ENCODE peak calls at places on chromosomes 3 and 15, in seven cellular contexts. W is DMS153, A is NAMALWA, M is KG1, Y is RCC 7860, U is AG08396, L is C1 segment of cervical spinal cord. N is an unnamed sample.

GRCh38 chr15:23860290-23860751 is 173.2 kb upstream of the NDN start:
- DNase-seq in W (no peak), A (no peak), M (no peak), Y (no peak), U (no peak), L (no peak), N (no peak)

GRCh38 chr3:179558742-179559364 is 3.9 kb upstream of the ACTL6A start:
- DNase-seq in W (peak), A (peak), M (peak), Y (peak), U (peak), L (peak), N (peak)

GRCh38 chr3:127197300-127198150 is 4.6 kb downstream of the PRR23E start:
- DNase-seq in W (no peak), A (no peak), M (no peak), Y (no peak), U (no peak), L (no peak), N (no peak)

GRCh38 chr3:126546013-126546412 is 12.7 kb downstream of the C3orf22 start:
- DNase-seq in W (no peak), A (no peak), M (no peak), Y (no peak), U (no peak), L (no peak), N (no peak)

GRCh38 chr3:16836505-16837237 is 48.1 kb upstream of the PLCL2 start:
- DNase-seq in W (no peak), A (no peak), M (no peak), Y (no peak), U (no peak), L (no peak), N (no peak)

GRCh38 chr3:32483772-32484171 is 18.9 kb downstream of the CMTM6 start:
- DNase-seq in W (no peak), A (peak), M (no peak), Y (no peak), U (no peak), L (no peak), N (no peak)

GRCh38 chr3:6640907-6641306 is 220.0 kb upstream of the GRM7 start:
- DNase-seq in W (no peak), A (no peak), M (no peak), Y (no peak), U (no peak), L (no peak), N (no peak)

GRCh38 chr15:74336061-74337005 is 31.1 kb downstream of the CYP11A1 start:
- DNase-seq in W (no peak), A (no peak), M (no peak), Y (peak), U (no peak), L (no peak), N (peak)

GRCh38 chr3:128311441-128311844 is 155.2 kb downstream of the DNAJB8 start:
- DNase-seq in W (no peak), A (no peak), M (no peak), Y (no peak), U (no peak), L (no peak), N (no peak)

GRCh38 chr3:41290736-41291135 is 91.4 kb downstream of the CTNNB1 start:
- DNase-seq in W (no peak), A (no peak), M (no peak), Y (no peak), U (no peak), L (peak), N (no peak)

GRCh38 chr3:177746259-177747021 is 549.2 kb upstream of the TBL1XR1 start:
- DNase-seq in W (no peak), A (no peak), M (no peak), Y (no peak), U (no peak), L (no peak), N (no peak)

GRCh38 chr3:101796076-101796475 is 17.1 kb downstream of the NXPE3 start:
- DNase-seq in W (no peak), A (no peak), M (no peak), Y (peak), U (no peak), L (no peak), N (no peak)

GRCh38 chr3:126160243-126161210 is 19.9 kb downstream of the ALDH1L1 start:
- DNase-seq in W (no peak), A (no peak), M (no peak), Y (no peak), U (no peak), L (no peak), N (no peak)

GRCh38 chr3:23992051-23992628 is 47.1 kb downstream of the NR1D2 start:
- DNase-seq in W (peak), A (no peak), M (no peak), Y (no peak), U (no peak), L (peak), N (peak)

GRCh38 chr3:53236112-53236841 is 19.5 kb downstream of the TKT start:
- DNase-seq in W (no peak), A (no peak), M (no peak), Y (peak), U (peak), L (peak), N (peak)

GRCh38 chr3:54931182-54931581 is 3.3 kb upstream of the LRTM1 start:
- DNase-seq in W (no peak), A (no peak), M (no peak), Y (no peak), U (no peak), L (peak), N (no peak)

GRCh38 chr3:196501316-196502064 is 2.1 kb downstream of the RNF168 start:
- DNase-seq in W (no peak), A (peak), M (no peak), Y (no peak), U (no peak), L (no peak), N (peak)

GRCh38 chr3:119794971-119795612 is 13.2 kb downstream of the NR1I2 start:
- DNase-seq in W (no peak), A (no peak), M (no peak), Y (peak), U (no peak), L (no peak), N (peak)

GRCh38 chr3:173911446-173911845 is 513.9 kb downstream of the NLGN1 start:
- DNase-seq in W (peak), A (no peak), M (no peak), Y (no peak), U (no peak), L (peak), N (no peak)

GRCh38 chr3:85005947-85006346 is 47.2 kb downstream of the CADM2 start:
- DNase-seq in W (no peak), A (no peak), M (no peak), Y (no peak), U (no peak), L (no peak), N (no peak)

GRCh38 chr3:57298041-57298440 is 5.6 kb upstream of the ASB14 start:
- DNase-seq in W (no peak), A (no peak), M (no peak), Y (peak), U (no peak), L (no peak), N (peak)

GRCh38 chr3:27900316-27900715 is 178.2 kb upstream of the EOMES start:
- DNase-seq in W (no peak), A (no peak), M (no peak), Y (no peak), U (no peak), L (no peak), N (no peak)

GRCh38 chr3:180870008-180870733 is 42.3 kb upstream of the FXR1 start:
- DNase-seq in W (no peak), A (no peak), M (no peak), Y (no peak), U (peak), L (no peak), N (no peak)

GRCh38 chr3:181797431-181797830 is 85.7 kb downstream of the SOX2 start:
- DNase-seq in W (no peak), A (no peak), M (no peak), Y (no peak), U (no peak), L (no peak), N (no peak)

GRCh38 chr3:55911256-55911655 is 424.1 kb upstream of the WNT5A start:
- DNase-seq in W (no peak), A (no peak), M (no peak), Y (no peak), U (no peak), L (no peak), N (no peak)

GRCh38 chr3:188946351-188946750 is 225.4 kb upstream of the TPRG1 start:
- DNase-seq in W (no peak), A (no peak), M (no peak), Y (no peak), U (no peak), L (no peak), N (no peak)

GRCh38 chr3:37171144-37171543 is 3.2 kb downstream of the LRRFIP2 start:
- DNase-seq in W (no peak), A (no peak), M (peak), Y (no peak), U (no peak), L (no peak), N (no peak)

GRCh38 chr3:160370987-160371857 is 27.8 kb downstream of the IFT80 start:
- DNase-seq in W (no peak), A (no peak), M (no peak), Y (no peak), U (no peak), L (no peak), N (no peak)

GRCh38 chr15:92747047-92747446 is 91.5 kb upstream of the FAM174B start:
- DNase-seq in W (no peak), A (no peak), M (no peak), Y (no peak), U (no peak), L (no peak), N (no peak)

GRCh38 chr15:40763801-40764765 is at the start of gene GCHFR:
- DNase-seq in W (peak), A (peak), M (no peak), Y (no peak), U (peak), L (peak), N (no peak)

GRCh38 chr15:78915341-78916087 is 29.3 kb downstream of the CTSH start:
- DNase-seq in W (no peak), A (no peak), M (peak), Y (peak), U (no peak), L (peak), N (no peak)

GRCh38 chr3:168384990-168385389 is 289.3 kb upstream of the GOLIM4 start:
- DNase-seq in W (no peak), A (no peak), M (no peak), Y (no peak), U (no peak), L (no peak), N (no peak)